ENCODE peak calls at places on chromosomes 1 and 21, in ten cellular contexts. K is choroid plexus epithelial cell, U is fibroblast of lung, I is bronchial epithelial cell, G is hepatocyte, F is GM06990, H is stomach, X is lower lobe of right lung, W is PC-9, S is kidney epithelial cell. J is an unnamed sample.

GRCh38 chr1:212514056-212514614 is 81.4 kb downstream of the NENF start:
- DNase-seq in S (peak; percentile 71), X (peak; percentile 60), U (peak; percentile 29), K (peak; percentile 43), F (no peak), I (peak; percentile 65), H (no peak), W (peak; percentile 96), G (no peak), J (peak; percentile 70)

GRCh38 chr1:61670016-61670415 is 54.9 kb downstream of the TM2D1 start:
- DNase-seq in X (no peak), K (no peak), H (no peak), S (no peak), G (no peak), I (no peak), W (no peak), F (no peak), U (no peak), J (no peak)

GRCh38 chr1:106956721-106957120 is 99.8 kb upstream of the PRMT6 start:
- DNase-seq in H (no peak), U (peak; percentile 64), I (no peak), X (no peak), G (no peak), K (no peak), S (no peak), W (no peak), F (no peak), J (no peak)

GRCh38 chr1:214280386-214281029 is 451 bp upstream of the SMYD2 start:
- DNase-seq in S (no peak), I (peak; percentile 47), F (peak; percentile 19), H (peak; percentile 56), W (peak; percentile 45), K (peak; percentile 60), U (peak; percentile 39), G (peak; percentile 53), X (peak; percentile 63), J (peak; percentile 37)

GRCh38 chr1:204455831-204456145 is 38.8 kb downstream of the PIK3C2B start:
- DNase-seq in X (no peak), H (no peak), I (no peak), S (no peak), W (no peak), G (no peak), F (no peak), U (no peak), K (no peak), J (no peak)

GRCh38 chr1:166937329-166937728 is 38.0 kb downstream of the ILDR2 start:
- DNase-seq in I (no peak), W (no peak), U (no peak), G (no peak), S (no peak), K (no peak), F (no peak), X (no peak), H (no peak), J (no peak)

GRCh38 chr1:158371188-158371953 is 17.7 kb downstream of the CD1E start:
- DNase-seq in I (peak; percentile 26), F (peak; percentile 46), X (no peak), H (no peak), S (no peak), G (no peak), U (no peak), W (no peak), K (no peak), J (peak; percentile 32)

GRCh38 chr1:31637915-31638673 is 6.6 kb downstream of the PEF1 start:
- DNase-seq in S (no peak), I (peak; percentile 94), K (no peak), U (no peak), W (no peak), H (no peak), G (no peak), X (no peak), F (no peak), J (no peak)

GRCh38 chr21:36109868-36110267 is 25.0 kb upstream of the CBR3 start:
- DNase-seq in G (no peak), X (no peak), W (no peak), F (no peak), U (no peak), S (no peak), I (no peak), H (no peak), K (no peak), J (no peak)

GRCh38 chr21:36117276-36117675 is 17.6 kb upstream of the CBR3 start:
- DNase-seq in K (no peak), W (peak; percentile 64), X (no peak), U (no peak), I (peak; percentile 34), F (no peak), G (no peak), S (no peak), H (no peak), J (no peak)

GRCh38 chr21:36115138-36115710 is 19.7 kb upstream of the CBR3 start:
- DNase-seq in I (no peak), X (no peak), K (no peak), W (no peak), U (no peak), F (no peak), S (no peak), G (no peak), H (no peak), J (no peak)

GRCh38 chr21:36111238-36111637 is 23.6 kb upstream of the CBR3 start:
- DNase-seq in I (no peak), F (no peak), K (no peak), H (no peak), G (no peak), W (no peak), S (no peak), U (no peak), X (peak; percentile 57), J (no peak)

DNA sequence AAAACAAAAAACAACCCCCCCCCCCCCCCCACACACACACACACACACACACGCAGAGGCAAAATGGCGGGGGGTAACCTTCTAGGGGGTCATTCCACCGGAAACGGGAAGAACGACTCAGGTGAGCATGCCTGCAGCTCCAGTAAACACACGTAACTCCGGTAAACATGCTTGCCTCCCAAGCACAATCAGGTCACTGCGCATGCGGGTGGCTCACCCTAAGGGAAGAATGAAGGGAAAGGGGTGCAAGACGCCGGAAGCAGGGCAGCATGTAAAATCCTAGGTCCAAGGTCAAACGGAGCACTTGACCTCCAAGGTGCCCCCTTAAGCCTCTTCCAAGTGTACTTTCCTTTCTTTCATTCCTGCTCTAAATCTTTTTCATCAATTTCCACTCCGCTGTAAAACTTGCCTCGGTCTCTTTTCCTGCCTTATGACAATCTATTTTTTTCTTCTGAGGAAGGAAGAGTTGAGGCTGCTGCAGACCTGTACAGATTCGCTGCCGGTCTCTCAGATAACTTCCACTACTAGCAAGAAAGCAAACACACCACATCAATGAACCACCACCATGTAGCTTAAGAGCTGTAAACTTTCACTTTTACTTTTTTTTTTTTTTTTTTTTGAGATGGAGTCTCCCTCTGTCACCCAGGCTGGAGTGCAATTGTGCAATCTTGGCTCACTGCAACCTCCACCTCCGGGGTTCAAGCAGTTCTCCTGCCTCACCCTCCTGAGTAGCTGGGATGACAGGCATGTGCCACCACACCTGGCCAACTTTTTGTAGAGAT is 21.0 kb upstream of the CBR3 start:
- DNase-seq in H (peak; percentile 85), K (no peak), U (no peak), G (no peak), F (no peak), W (peak; percentile 67), X (peak; percentile 90), S (no peak), I (peak; percentile 66), J (no peak)
- H3K4me3 ChIP-seq in H (peak overlapping the region; percentile 50), K (no peak overlapping the region), U (no peak overlapping the region), G (no peak overlapping the region), F (no peak overlapping the region), W (peak overlapping the region; percentile 63), X (peak overlapping the region; percentile 51), S (no peak overlapping the region), I (peak overlapping the region; percentile 32), J (peak overlapping the region; percentile 10)

DNA sequence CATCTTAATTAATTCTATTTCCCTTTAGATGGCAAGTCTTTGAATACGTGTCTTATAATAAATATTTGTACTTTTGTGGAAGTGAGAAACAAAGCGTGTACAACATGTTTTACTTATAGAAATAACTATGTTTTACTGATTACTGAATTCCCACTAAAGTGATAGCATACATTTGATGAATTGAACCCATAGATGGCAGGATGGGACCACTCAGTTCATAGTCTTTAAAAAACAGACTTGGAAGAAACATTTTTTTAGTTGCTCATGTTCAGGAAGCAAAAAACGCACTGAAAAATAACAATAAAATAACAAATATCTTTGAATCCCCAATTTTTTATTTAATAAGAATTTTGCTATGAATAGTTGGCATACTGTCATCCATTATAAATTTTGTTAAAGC is 507.1 kb upstream of the ZRANB2 start:
- DNase-seq in S (no peak), F (no peak), X (no peak), K (no peak), H (no peak), W (no peak), I (peak; percentile 34), G (peak; percentile 29), U (peak; percentile 57), J (no peak)
- TF ChIP-seq CTCF in S (peak; percentile 29), F (peak; percentile 17), X (no peak), K (no peak), H (no peak), W (peak; percentile 26), I (no peak), G (peak; percentile 57), U (peak; percentile 27), J (peak; percentile 54)

GRCh38 chr21:44467859-44468195 is 12.5 kb downstream of the LRRC3 start:
- DNase-seq in S (no peak), G (no peak), X (no peak), H (no peak), U (no peak), W (no peak), F (no peak), K (no peak), I (no peak), J (no peak)
- H3K4me3 ChIP-seq in S (no peak overlapping the region), G (no peak overlapping the region), X (no peak overlapping the region), H (no peak overlapping the region), U (no peak overlapping the region), W (no peak overlapping the region), F (no peak overlapping the region), K (no peak overlapping the region), I (no peak overlapping the region), J (no peak overlapping the region)

GRCh38 chr1:39163469-39163868 is 41.0 kb upstream of the MACF1 start:
- DNase-seq in F (no peak), X (no peak), G (no peak), K (no peak), I (no peak), S (no peak), W (no peak), U (no peak), H (no peak), J (no peak)

GRCh38 chr1:39159224-39160036 is 45.1 kb upstream of the MACF1 start:
- DNase-seq in U (no peak), I (peak; percentile 95), X (no peak), K (peak; percentile 51), W (peak; percentile 90), G (peak; percentile 77), H (peak; percentile 52), S (peak; percentile 69), F (no peak), J (peak; percentile 57)

GRCh38 chr1:39158330-39159086 is 46.0 kb upstream of the MACF1 start:
- DNase-seq in U (peak; percentile 83), W (peak; percentile 42), I (peak; percentile 77), S (peak; percentile 64), K (peak; percentile 88), G (peak; percentile 92), H (peak; percentile 85), F (no peak), X (peak; percentile 56), J (peak; percentile 85)

GRCh38 chr1:39157304-39157703 is 47.2 kb upstream of the MACF1 start:
- DNase-seq in F (no peak), H (no peak), G (no peak), X (no peak), S (no peak), K (no peak), W (no peak), U (no peak), I (no peak), J (no peak)

GRCh38 chr1:39160703-39161102 is 43.8 kb upstream of the MACF1 start:
- DNase-seq in X (no peak), U (no peak), G (no peak), I (no peak), W (no peak), K (peak; percentile 52), S (no peak), F (no peak), H (no peak), J (no peak)
- TF ChIP-seq CTCF in X (peak; percentile 8), U (no peak), G (no peak), I (no peak), W (no peak), K (peak; percentile 36), S (peak; percentile 39), F (no peak), H (no peak), J (peak; percentile 48)